ENCODE peak calls at places on chromosomes 2 and 18, in ten cellular contexts. One of them, this sample, is unnamed. For H3K27me3, the result is how much of the 10 kb centered on the place peaks cover.

GRCh38 chr2:9800975-9801723 is 42.1 kb upstream of the TAF1B start:
- DNase-seq in colonic mucosa: no peak
- DNase-seq in CD4-positive, alpha-beta T cell: peak
- DNase-seq in sigmoid colon: no peak
- DNase-seq in bronchial epithelial cell: peak
- DNase-seq in GM06990: peak
- DNase-seq in hepatocyte: no peak
- DNase-seq in fibroblast of lung: peak
- DNase-seq in NT2/D1: no peak
- DNase-seq in iPS DF 6.9: no peak
- DNase-seq in this sample: peak

GRCh38 chr2:12765203-12765602 is 48.5 kb downstream of the TRIB2 start:
- DNase-seq in colonic mucosa: no peak
- DNase-seq in CD4-positive, alpha-beta T cell: no peak
- DNase-seq in sigmoid colon: no peak
- DNase-seq in bronchial epithelial cell: peak
- DNase-seq in GM06990: no peak
- DNase-seq in hepatocyte: no peak
- DNase-seq in fibroblast of lung: peak
- DNase-seq in NT2/D1: no peak
- DNase-seq in iPS DF 6.9: no peak
- DNase-seq in this sample: no peak

GRCh38 chr2:232699110-232699509 is 2.0 kb downstream of the GIGYF2 start:
- DNase-seq in colonic mucosa: no peak
- DNase-seq in CD4-positive, alpha-beta T cell: no peak
- DNase-seq in sigmoid colon: no peak
- DNase-seq in bronchial epithelial cell: no peak
- DNase-seq in GM06990: no peak
- DNase-seq in hepatocyte: no peak
- DNase-seq in fibroblast of lung: no peak
- DNase-seq in NT2/D1: no peak
- DNase-seq in iPS DF 6.9: no peak
- DNase-seq in this sample: peak

GRCh38 chr2:218027426-218028188 is 24.8 kb upstream of the TNS1 start:
- DNase-seq in colonic mucosa: no peak
- DNase-seq in CD4-positive, alpha-beta T cell: no peak
- DNase-seq in sigmoid colon: peak
- DNase-seq in bronchial epithelial cell: no peak
- DNase-seq in GM06990: no peak
- DNase-seq in hepatocyte: no peak
- DNase-seq in fibroblast of lung: no peak
- DNase-seq in NT2/D1: no peak
- DNase-seq in iPS DF 6.9: no peak
- DNase-seq in this sample: peak

GRCh38 chr2:174157048-174157447 is 91.3 kb downstream of the OLA1 start:
- DNase-seq in colonic mucosa: no peak
- DNase-seq in CD4-positive, alpha-beta T cell: no peak
- DNase-seq in sigmoid colon: no peak
- DNase-seq in bronchial epithelial cell: no peak
- DNase-seq in GM06990: no peak
- DNase-seq in hepatocyte: no peak
- DNase-seq in fibroblast of lung: no peak
- DNase-seq in NT2/D1: no peak
- DNase-seq in iPS DF 6.9: no peak
- DNase-seq in this sample: no peak

GRCh38 chr2:241522477-241522876 is 14.1 kb upstream of the STK25 start:
- DNase-seq in colonic mucosa: no peak
- DNase-seq in CD4-positive, alpha-beta T cell: no peak
- DNase-seq in sigmoid colon: no peak
- DNase-seq in bronchial epithelial cell: no peak
- DNase-seq in GM06990: no peak
- DNase-seq in hepatocyte: no peak
- DNase-seq in fibroblast of lung: no peak
- DNase-seq in NT2/D1: no peak
- DNase-seq in iPS DF 6.9: no peak
- DNase-seq in this sample: no peak

GRCh38 chr2:48249093-48249492 is 280.9 kb upstream of the STON1 start:
- DNase-seq in colonic mucosa: no peak
- DNase-seq in CD4-positive, alpha-beta T cell: no peak
- DNase-seq in sigmoid colon: no peak
- DNase-seq in bronchial epithelial cell: no peak
- DNase-seq in GM06990: no peak
- DNase-seq in hepatocyte: no peak
- DNase-seq in fibroblast of lung: peak
- DNase-seq in NT2/D1: no peak
- DNase-seq in iPS DF 6.9: no peak
- DNase-seq in this sample: no peak

GRCh38 chr2:54081574-54081973 is 33.8 kb upstream of the ACYP2 start:
- DNase-seq in colonic mucosa: no peak
- DNase-seq in CD4-positive, alpha-beta T cell: no peak
- DNase-seq in sigmoid colon: no peak
- DNase-seq in bronchial epithelial cell: peak
- DNase-seq in GM06990: peak
- DNase-seq in hepatocyte: no peak
- DNase-seq in fibroblast of lung: peak
- DNase-seq in NT2/D1: no peak
- DNase-seq in iPS DF 6.9: no peak
- DNase-seq in this sample: no peak

GRCh38 chr2:165203689-165204559 is at the start of gene SCN3A:
- DNase-seq in colonic mucosa: peak
- DNase-seq in CD4-positive, alpha-beta T cell: no peak
- DNase-seq in sigmoid colon: no peak
- DNase-seq in bronchial epithelial cell: peak
- DNase-seq in GM06990: no peak
- DNase-seq in hepatocyte: peak
- DNase-seq in fibroblast of lung: peak
- DNase-seq in NT2/D1: peak
- DNase-seq in iPS DF 6.9: peak
- DNase-seq in this sample: peak

GRCh38 chr2:96556441-96557330 is 20.1 kb downstream of the ARID5A start:
- DNase-seq in colonic mucosa: peak
- DNase-seq in CD4-positive, alpha-beta T cell: peak
- DNase-seq in sigmoid colon: no peak
- DNase-seq in bronchial epithelial cell: peak
- DNase-seq in GM06990: no peak
- DNase-seq in hepatocyte: peak
- DNase-seq in fibroblast of lung: peak
- DNase-seq in NT2/D1: no peak
- DNase-seq in iPS DF 6.9: no peak
- DNase-seq in this sample: no peak

GRCh38 chr18:79397288-79397829 is 1.6 kb downstream of the NFATC1 start:
- DNase-seq in colonic mucosa: no peak
- DNase-seq in CD4-positive, alpha-beta T cell: no peak
- DNase-seq in sigmoid colon: peak
- DNase-seq in bronchial epithelial cell: no peak
- DNase-seq in GM06990: no peak
- DNase-seq in hepatocyte: no peak
- DNase-seq in fibroblast of lung: no peak
- DNase-seq in NT2/D1: no peak
- DNase-seq in iPS DF 6.9: no peak
- DNase-seq in this sample: no peak

GRCh38 chr18:61893971-61894750 is 1.4 kb upstream of the RNF152 start:
- DNase-seq in colonic mucosa: peak
- DNase-seq in CD4-positive, alpha-beta T cell: peak
- DNase-seq in sigmoid colon: peak
- DNase-seq in bronchial epithelial cell: peak
- DNase-seq in GM06990: peak
- DNase-seq in hepatocyte: peak
- DNase-seq in fibroblast of lung: peak
- DNase-seq in NT2/D1: no peak
- DNase-seq in iPS DF 6.9: no peak
- DNase-seq in this sample: peak

GRCh38 chr2:56455642-56456041 is 271.9 kb downstream of the CCDC85A start:
- DNase-seq in colonic mucosa: no peak
- DNase-seq in CD4-positive, alpha-beta T cell: no peak
- DNase-seq in sigmoid colon: no peak
- DNase-seq in bronchial epithelial cell: no peak
- DNase-seq in GM06990: no peak
- DNase-seq in hepatocyte: no peak
- DNase-seq in fibroblast of lung: no peak
- DNase-seq in NT2/D1: no peak
- DNase-seq in iPS DF 6.9: no peak
- DNase-seq in this sample: no peak

GRCh38 chr2:72757177-72757775 is 68.6 kb downstream of the EXOC6B start:
- DNase-seq in colonic mucosa: no peak
- DNase-seq in CD4-positive, alpha-beta T cell: no peak
- DNase-seq in sigmoid colon: no peak
- DNase-seq in bronchial epithelial cell: peak
- DNase-seq in GM06990: no peak
- DNase-seq in hepatocyte: peak
- DNase-seq in fibroblast of lung: peak
- DNase-seq in NT2/D1: no peak
- DNase-seq in iPS DF 6.9: no peak
- DNase-seq in this sample: no peak

GRCh38 chr2:110679337-110679707 is 1.5 kb upstream of the BUB1 start:
- DNase-seq in colonic mucosa: no peak
- DNase-seq in CD4-positive, alpha-beta T cell: no peak
- DNase-seq in sigmoid colon: no peak
- DNase-seq in bronchial epithelial cell: peak
- DNase-seq in GM06990: no peak
- DNase-seq in hepatocyte: peak
- DNase-seq in fibroblast of lung: peak
- DNase-seq in NT2/D1: no peak
- DNase-seq in iPS DF 6.9: no peak
- DNase-seq in this sample: no peak

GRCh38 chr2:7588295-7588694 is 671.1 kb downstream of the RNF144A start:
- DNase-seq in colonic mucosa: no peak
- DNase-seq in CD4-positive, alpha-beta T cell: no peak
- DNase-seq in sigmoid colon: no peak
- DNase-seq in bronchial epithelial cell: peak
- DNase-seq in GM06990: no peak
- DNase-seq in hepatocyte: no peak
- DNase-seq in fibroblast of lung: no peak
- DNase-seq in NT2/D1: no peak
- DNase-seq in iPS DF 6.9: no peak
- DNase-seq in this sample: no peak

GRCh38 chr18:42157420-42157819 is 202.4 kb downstream of the PIK3C3 start:
- DNase-seq in colonic mucosa: no peak
- DNase-seq in CD4-positive, alpha-beta T cell: no peak
- DNase-seq in sigmoid colon: no peak
- DNase-seq in bronchial epithelial cell: no peak
- DNase-seq in GM06990: no peak
- DNase-seq in hepatocyte: no peak
- DNase-seq in fibroblast of lung: peak
- DNase-seq in NT2/D1: no peak
- DNase-seq in iPS DF 6.9: no peak
- DNase-seq in this sample: no peak

DNA sequence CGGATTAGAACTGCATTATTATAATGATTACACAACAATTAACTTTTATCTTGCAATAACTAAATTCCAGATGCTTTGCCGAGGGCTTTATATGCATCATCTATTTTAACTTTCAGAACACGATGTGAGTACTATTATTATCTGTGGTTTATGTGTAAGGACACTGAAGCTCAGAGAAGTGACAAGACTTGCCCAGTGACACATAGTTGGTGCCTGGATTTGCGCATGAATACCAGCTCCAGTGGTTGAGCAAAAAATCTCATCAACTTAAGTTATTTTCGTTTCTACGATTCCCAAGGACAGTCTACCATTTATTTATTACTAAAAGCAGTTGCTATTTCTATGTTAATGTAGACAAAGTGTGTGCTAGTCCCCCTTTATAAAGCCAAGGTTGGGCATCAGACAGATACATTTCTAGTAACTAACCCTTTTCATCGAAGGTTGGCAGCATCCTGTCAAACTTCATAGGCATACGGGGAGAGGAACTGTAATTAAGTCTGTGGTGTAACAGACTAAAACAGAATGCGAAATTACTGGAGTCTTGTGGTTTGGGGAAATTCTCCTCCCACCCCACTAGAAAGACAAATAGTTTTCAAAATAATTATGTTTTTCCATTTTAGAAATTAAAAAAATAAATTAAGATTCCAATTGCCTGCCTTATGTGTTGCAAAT is 73.2 kb upstream of the BOD1L2 start:
- DNase-seq in colonic mucosa: no peak
- DNase-seq in CD4-positive, alpha-beta T cell: no peak
- DNase-seq in sigmoid colon: no peak
- DNase-seq in bronchial epithelial cell: no peak
- DNase-seq in GM06990: no peak
- DNase-seq in hepatocyte: no peak
- DNase-seq in fibroblast of lung: no peak
- DNase-seq in NT2/D1: no peak
- DNase-seq in iPS DF 6.9: no peak
- DNase-seq in this sample: no peak
- H3K27me3 ChIP-seq in colonic mucosa: under half
- H3K27me3 ChIP-seq in CD4-positive, alpha-beta T cell: under half
- H3K27me3 ChIP-seq in sigmoid colon: under half
- H3K27me3 ChIP-seq in bronchial epithelial cell: under half
- H3K27me3 ChIP-seq in GM06990: under half
- H3K27me3 ChIP-seq in hepatocyte: under half
- H3K27me3 ChIP-seq in fibroblast of lung: under half
- H3K27me3 ChIP-seq in NT2/D1: under half
- H3K27me3 ChIP-seq in iPS DF 6.9: under half
- H3K27me3 ChIP-seq in this sample: under half

GRCh38 chr2:179581605-179582004 is 279.8 kb downstream of the ZNF385B start:
- DNase-seq in colonic mucosa: no peak
- DNase-seq in CD4-positive, alpha-beta T cell: no peak
- DNase-seq in sigmoid colon: no peak
- DNase-seq in bronchial epithelial cell: no peak
- DNase-seq in GM06990: no peak
- DNase-seq in hepatocyte: no peak
- DNase-seq in fibroblast of lung: no peak
- DNase-seq in NT2/D1: no peak
- DNase-seq in iPS DF 6.9: no peak
- DNase-seq in this sample: no peak
- H3K27me3 ChIP-seq in colonic mucosa: under half
- H3K27me3 ChIP-seq in CD4-positive, alpha-beta T cell: under half
- H3K27me3 ChIP-seq in sigmoid colon: under half
- H3K27me3 ChIP-seq in bronchial epithelial cell: under half
- H3K27me3 ChIP-seq in GM06990: under half
- H3K27me3 ChIP-seq in hepatocyte: under half
- H3K27me3 ChIP-seq in fibroblast of lung: under half
- H3K27me3 ChIP-seq in NT2/D1: under half
- H3K27me3 ChIP-seq in iPS DF 6.9: under half
- H3K27me3 ChIP-seq in this sample: under half

DNA sequence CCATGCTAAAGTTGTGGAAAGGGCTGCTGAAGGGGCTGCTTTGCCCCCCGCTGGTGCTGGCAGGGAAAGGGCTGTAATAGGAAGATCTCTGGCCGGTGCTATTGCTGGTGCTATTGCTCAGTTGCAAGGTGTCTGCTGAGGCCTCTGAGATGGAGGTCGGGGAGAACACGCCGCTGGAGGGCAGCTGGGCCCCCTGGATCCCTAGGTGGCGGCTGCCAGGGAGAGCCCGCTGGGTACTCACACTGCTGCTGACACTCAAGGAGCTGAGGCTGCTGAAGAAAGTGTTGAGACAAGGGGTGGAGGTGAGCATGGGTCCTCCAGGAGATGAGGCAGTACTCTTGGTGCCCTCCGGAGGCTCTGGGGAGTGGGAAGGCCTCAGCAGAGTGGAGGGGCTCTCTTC is 4.2 kb downstream of the FOXI3 start:
- DNase-seq in colonic mucosa: no peak
- DNase-seq in CD4-positive, alpha-beta T cell: no peak
- DNase-seq in sigmoid colon: no peak
- DNase-seq in bronchial epithelial cell: no peak
- DNase-seq in GM06990: no peak
- DNase-seq in hepatocyte: no peak
- DNase-seq in fibroblast of lung: no peak
- DNase-seq in NT2/D1: no peak
- DNase-seq in iPS DF 6.9: no peak
- DNase-seq in this sample: no peak
- H3K27me3 ChIP-seq in colonic mucosa: under half
- H3K27me3 ChIP-seq in CD4-positive, alpha-beta T cell: half or more
- H3K27me3 ChIP-seq in sigmoid colon: under half
- H3K27me3 ChIP-seq in bronchial epithelial cell: under half
- H3K27me3 ChIP-seq in GM06990: under half
- H3K27me3 ChIP-seq in hepatocyte: half or more
- H3K27me3 ChIP-seq in fibroblast of lung: under half
- H3K27me3 ChIP-seq in NT2/D1: under half
- H3K27me3 ChIP-seq in iPS DF 6.9: under half
- H3K27me3 ChIP-seq in this sample: under half

GRCh38 chr2:182836451-182836850 is 30.0 kb downstream of the FRZB start:
- DNase-seq in colonic mucosa: no peak
- DNase-seq in CD4-positive, alpha-beta T cell: no peak
- DNase-seq in sigmoid colon: no peak
- DNase-seq in bronchial epithelial cell: no peak
- DNase-seq in GM06990: no peak
- DNase-seq in hepatocyte: no peak
- DNase-seq in fibroblast of lung: no peak
- DNase-seq in NT2/D1: no peak
- DNase-seq in iPS DF 6.9: no peak
- DNase-seq in this sample: no peak
- H3K27me3 ChIP-seq in colonic mucosa: under half
- H3K27me3 ChIP-seq in CD4-positive, alpha-beta T cell: under half
- H3K27me3 ChIP-seq in sigmoid colon: under half
- H3K27me3 ChIP-seq in bronchial epithelial cell: under half
- H3K27me3 ChIP-seq in GM06990: under half
- H3K27me3 ChIP-seq in hepatocyte: under half
- H3K27me3 ChIP-seq in fibroblast of lung: under half
- H3K27me3 ChIP-seq in NT2/D1: under half
- H3K27me3 ChIP-seq in iPS DF 6.9: under half
- H3K27me3 ChIP-seq in this sample: under half

This sample was measured in endodermal cell.